ENCODE peak calls at places on chromosomes 3 and 15, in ten cellular contexts. X, A, I, J, H, L, U, Z, M and N are unnamed samples.

GRCh38 chr15:35306361-35306981 is 221.4 kb upstream of the NANOGP8 start:
- DNase-seq in L (peak; percentile 47), U (no peak), Z (no peak), X (no peak), M (no peak), H (no peak), J (no peak), A (no peak), I (no peak), N (no peak)

GRCh38 chr3:10283638-10284037 is 9.1 kb downstream of the GHRL start:
- DNase-seq in M (no peak), H (no peak), J (peak; percentile 72), X (no peak), I (no peak), U (no peak), A (no peak), L (no peak), Z (no peak), N (no peak)

GRCh38 chr3:185693985-185694675 is 108.0 kb downstream of the SENP2 start:
- DNase-seq in I (no peak), H (no peak), A (no peak), U (no peak), L (no peak), J (no peak), X (no peak), Z (no peak), M (no peak), N (no peak)

GRCh38 chr3:10837849-10838248 is 21.8 kb downstream of the SLC6A11 start:
- DNase-seq in Z (no peak), H (no peak), U (no peak), A (no peak), M (no peak), I (peak; percentile 28), J (no peak), L (no peak), X (no peak), N (no peak)

GRCh38 chr3:11140054-11140712 is 14.1 kb upstream of the HRH1 start:
- DNase-seq in X (no peak), U (peak; percentile 98), M (no peak), L (no peak), J (no peak), A (no peak), I (no peak), H (no peak), Z (no peak), N (no peak)

GRCh38 chr3:178063475-178063874 is 472.8 kb upstream of the KCNMB2 start:
- DNase-seq in I (no peak), X (no peak), H (no peak), U (peak; percentile 3), A (no peak), J (no peak), M (no peak), Z (no peak), L (no peak), N (no peak)

GRCh38 chr3:188309437-188310269 is 155.7 kb downstream of the LPP start:
- DNase-seq in X (no peak), U (no peak), L (no peak), A (no peak), H (no peak), J (no peak), I (no peak), M (no peak), Z (no peak), N (no peak)

GRCh38 chr15:101248274-101248673 is 3.6 kb downstream of the CHSY1 start:
- DNase-seq in I (no peak), M (no peak), U (no peak), Z (no peak), X (no peak), A (no peak), J (no peak), H (no peak), L (no peak), N (no peak)

GRCh38 chr15:59199775-59200465 is 6.7 kb upstream of the LDHAL6B start:
- DNase-seq in X (no peak), L (peak; percentile 77), J (no peak), U (no peak), H (no peak), A (no peak), Z (no peak), M (no peak), I (no peak), N (no peak)

GRCh38 chr3:172065967-172066762 is 26.8 kb downstream of the FNDC3B start:
- DNase-seq in U (peak; percentile 36), J (no peak), L (peak; percentile 50), M (no peak), H (no peak), A (no peak), X (no peak), Z (no peak), I (no peak), N (no peak)

GRCh38 chr3:197516517-197516889 is 39.3 kb downstream of the BDH1 start:
- DNase-seq in U (peak; percentile 70), L (peak; percentile 93), A (no peak), J (no peak), M (no peak), X (no peak), I (no peak), Z (no peak), H (no peak), N (no peak)

GRCh38 chr3:12588039-12588673 is 31.3 kb downstream of the MKRN2 start:
- DNase-seq in L (no peak), J (no peak), A (no peak), Z (no peak), X (no peak), M (no peak), H (no peak), I (no peak), U (no peak), N (no peak)

GRCh38 chr15:69852482-69853275 is 245.0 kb downstream of the TLE3 start:
- DNase-seq in I (no peak), J (no peak), L (peak; percentile 54), H (no peak), Z (no peak), M (no peak), U (no peak), X (no peak), A (no peak), N (no peak)

GRCh38 chr15:69476704-69477473 is 24.3 kb downstream of the RPLP1 start:
- DNase-seq in H (no peak), U (no peak), X (no peak), Z (no peak), I (no peak), A (no peak), M (no peak), J (no peak), L (no peak), N (no peak)

GRCh38 chr3:168249539-168250414 is 154.1 kb upstream of the GOLIM4 start:
- DNase-seq in X (peak; percentile 70), A (no peak), I (peak; percentile 32), M (peak; percentile 46), U (peak; percentile 57), H (no peak), L (peak; percentile 70), Z (peak; percentile 90), J (peak; percentile 60), N (peak; percentile 90)

DNA sequence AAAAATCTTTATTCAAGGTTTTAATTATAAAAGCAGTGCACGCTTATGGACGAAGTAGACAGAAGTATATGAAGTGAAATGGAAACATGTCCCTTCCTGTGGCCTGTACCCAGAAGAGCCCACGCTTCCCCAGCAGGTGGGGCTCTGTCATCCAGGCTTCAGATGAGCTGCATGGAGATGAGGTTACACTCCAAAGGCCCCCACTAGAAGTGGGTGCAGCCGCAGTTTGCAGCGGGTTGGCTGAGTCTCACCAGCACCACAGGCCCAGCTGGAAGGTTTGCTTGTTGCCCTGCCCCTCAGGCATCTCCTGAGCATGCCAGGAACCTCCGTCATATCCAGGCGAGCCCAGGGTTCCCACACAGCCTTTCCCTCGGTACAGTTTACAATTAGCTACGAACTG is 33.1 kb downstream of the PRR20G start:
- DNase-seq in I (no peak), A (no peak), M (no peak), X (no peak), H (no peak), Z (no peak), J (no peak), U (peak; percentile 24), L (no peak), N (no peak)
- TF ChIP-seq CTCF in I (no peak), A (no peak), M (no peak), X (peak; percentile 5), H (no peak), Z (no peak), J (no peak), U (peak; percentile 31), L (peak; percentile 44), N (no peak)

GRCh38 chr3:181752202-181752671 is 40.5 kb downstream of the SOX2 start:
- DNase-seq in I (no peak), M (no peak), L (no peak), Z (no peak), U (no peak), J (no peak), A (no peak), X (no peak), H (no peak), N (no peak)
- TF ChIP-seq CTCF in I (no peak), M (no peak), L (no peak), Z (no peak), U (no peak), J (no peak), A (no peak), X (no peak), H (no peak), N (no peak)

DNA sequence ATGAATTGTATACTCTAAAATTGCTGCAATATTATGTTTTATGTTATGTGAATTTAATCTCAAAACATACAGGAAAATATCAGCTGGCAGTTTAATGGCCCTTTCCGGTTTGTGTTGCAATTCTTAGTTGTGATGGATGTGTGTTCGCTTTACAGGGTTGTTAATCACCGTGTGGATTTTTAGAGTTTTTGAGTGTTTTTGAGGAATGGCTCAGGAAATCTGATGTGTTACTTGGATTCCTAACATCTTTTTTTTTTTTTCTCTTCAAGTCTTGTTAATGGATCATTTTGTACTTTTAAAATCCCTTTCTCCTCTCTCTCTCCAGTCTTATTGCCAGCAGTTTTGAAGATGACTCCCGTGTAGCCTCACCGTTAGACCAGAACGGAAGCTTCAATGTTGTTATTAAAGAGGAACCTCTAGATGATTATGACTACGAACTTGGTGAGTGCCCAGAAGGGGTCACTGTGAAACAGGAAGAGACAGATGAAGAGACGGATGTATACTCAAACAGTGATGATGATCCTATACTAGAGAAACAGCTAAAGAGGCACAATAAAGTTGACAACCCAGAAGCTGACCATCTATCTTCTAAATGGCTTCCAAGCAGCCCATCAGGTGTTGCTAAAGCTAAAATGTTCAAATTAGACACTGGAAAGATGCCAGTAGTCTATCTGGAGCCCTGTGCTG is 35.7 kb downstream of the MGA start:
- DNase-seq in U (peak; percentile 92), X (no peak), H (peak; percentile 20), J (no peak), I (no peak), L (peak; percentile 53), Z (no peak), A (peak; percentile 52), M (no peak), N (no peak)
- TF ChIP-seq CTCF in U (peak; percentile 51), X (no peak), H (peak; percentile 63), J (no peak), I (no peak), L (peak; percentile 60), Z (no peak), A (peak; percentile 41), M (no peak), N (no peak)

DNA sequence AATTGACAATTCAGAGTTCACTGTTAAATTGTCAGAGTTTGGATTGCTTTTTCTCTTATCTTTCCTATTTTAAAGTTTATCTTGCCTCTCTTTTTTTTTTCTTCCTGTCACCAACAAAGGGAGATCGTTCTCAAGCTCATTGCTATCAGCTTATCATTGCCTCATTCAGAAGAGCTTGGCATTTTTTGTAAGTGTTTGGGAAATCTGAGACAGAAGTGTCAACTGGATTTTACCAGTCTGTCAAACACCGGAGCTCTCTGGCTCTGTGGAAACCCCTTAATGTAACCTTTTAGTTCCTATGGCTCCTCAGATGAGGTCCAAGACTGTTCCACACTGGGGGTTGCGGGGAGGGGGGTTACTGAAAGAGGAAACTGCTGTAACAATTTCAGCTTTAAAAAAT is 10.6 kb upstream of the TFG start:
- DNase-seq in X (no peak), M (no peak), A (no peak), H (no peak), J (no peak), I (no peak), Z (no peak), L (no peak), U (no peak), N (no peak)
- TF ChIP-seq CTCF in X (no peak), M (no peak), A (no peak), H (no peak), J (no peak), I (no peak), Z (no peak), L (no peak), U (no peak), N (no peak)